ENCODE peak calls at places on chromosomes 5 and 9, in eight cellular contexts. X, J, I, V, M, W, G and T are unnamed samples.

GRCh38 chr5:168578506-168579205 is 512 bp downstream of the PANK3 start:
- DNase-seq in G (no peak), J (peak), M (no peak), W (no peak), I (no peak), X (no peak), V (no peak), T (no peak)

GRCh38 chr5:25554077-25554476 is 909.3 kb upstream of the CDH10 start:
- DNase-seq in I (no peak), W (no peak), X (no peak), V (no peak), J (no peak), G (peak), M (no peak), T (no peak)

GRCh38 chr5:131679911-131680310 is 44.9 kb upstream of the RAPGEF6 start:
- DNase-seq in J (no peak), I (no peak), M (no peak), G (no peak), W (no peak), X (peak), V (no peak), T (no peak)

GRCh38 chr9:36980148-36980974 is 53.7 kb downstream of the PAX5 start:
- DNase-seq in I (no peak), X (peak), V (no peak), M (no peak), G (peak), W (no peak), J (peak), T (peak)

GRCh38 chr5:59577485-59577884 is 316.0 kb downstream of the PDE4D start:
- DNase-seq in I (no peak), W (no peak), X (no peak), J (no peak), G (no peak), M (no peak), V (no peak), T (no peak)

GRCh38 chr5:141747152-141747640 is 65.2 kb upstream of the ARAP3 start:
- DNase-seq in G (peak), V (peak), J (no peak), X (peak), W (peak), M (peak), I (peak), T (no peak)

GRCh38 chr5:1374030-1374679 is 29.3 kb upstream of the CLPTM1L start:
- DNase-seq in M (no peak), V (no peak), I (no peak), G (no peak), X (no peak), W (no peak), J (no peak), T (no peak)

GRCh38 chr9:93470391-93470790 is 17.0 kb upstream of the FAM120AOS start:
- DNase-seq in J (no peak), X (no peak), M (no peak), W (no peak), G (no peak), V (no peak), I (no peak), T (no peak)

GRCh38 chr9:123337971-123338370 is 18.0 kb upstream of the CRB2 start:
- DNase-seq in M (no peak), V (no peak), G (no peak), W (no peak), X (no peak), J (no peak), I (no peak), T (no peak)

GRCh38 chr5:124961517-124961916 is 215.1 kb upstream of the ZNF608 start:
- DNase-seq in W (no peak), J (no peak), V (no peak), M (no peak), I (no peak), G (no peak), X (no peak), T (no peak)

GRCh38 chr9:12689233-12689632 is 4.0 kb upstream of the TYRP1 start:
- DNase-seq in V (no peak), M (no peak), G (no peak), I (no peak), X (no peak), J (no peak), W (no peak), T (no peak)

GRCh38 chr5:13786016-13786415 is 158.5 kb downstream of the DNAH5 start:
- DNase-seq in X (no peak), V (no peak), J (no peak), W (no peak), G (no peak), I (no peak), M (no peak), T (no peak)

GRCh38 chr5:134073404-134073803 is 41.1 kb upstream of the TCF7 start:
- DNase-seq in I (no peak), X (no peak), J (no peak), V (no peak), M (no peak), W (no peak), G (no peak), T (no peak)

GRCh38 chr9:89746385-89747116 is 141.7 kb downstream of the GADD45G start:
- DNase-seq in V (peak), G (no peak), J (no peak), M (no peak), X (no peak), W (no peak), I (no peak), T (no peak)

GRCh38 chr5:42919600-42919999 is 107.9 kb upstream of the SELENOP start:
- DNase-seq in V (no peak), X (no peak), G (no peak), W (no peak), I (no peak), M (no peak), J (no peak), T (no peak)

GRCh38 chr5:55577353-55578060 is 42.7 kb upstream of the PLPP1 start:
- DNase-seq in V (peak), G (no peak), W (no peak), X (peak), J (no peak), I (peak), M (peak), T (no peak)

GRCh38 chr5:72147601-72148000 is 40.3 kb downstream of the MAP1B start:
- DNase-seq in V (no peak), X (no peak), I (no peak), W (no peak), M (no peak), G (no peak), J (no peak), T (no peak)
- H3K4me3 ChIP-seq in V (no peak), X (no peak), I (no peak), W (no peak), M (no peak), G (no peak), J (no peak), T (no peak)

GRCh38 chr5:110625376-110625999 is 101.0 kb downstream of the TMEM232 start:
- DNase-seq in V (no peak), G (peak), I (no peak), M (no peak), J (peak), X (peak), W (no peak), T (peak)
- TF ChIP-seq CTCF in V (peak), G (peak), I (peak), M (no peak), J (no peak), X (peak), W (no peak), T (peak)

GRCh38 chr9:70682337-70682736 is 267.9 kb upstream of the KLF9 start:
- DNase-seq in M (no peak), J (no peak), X (no peak), G (no peak), V (no peak), W (no peak), I (no peak), T (no peak)
- H3K4me3 ChIP-seq in M (no peak), J (no peak), X (no peak), G (no peak), V (no peak), W (no peak), I (no peak), T (no peak)

GRCh38 chr9:114759512-114759911 is 46.3 kb downstream of the TNFSF15 start:
- DNase-seq in G (no peak), J (no peak), I (no peak), V (no peak), M (no peak), X (no peak), W (no peak), T (no peak)

GRCh38 chr9:114761515-114761914 is 44.3 kb downstream of the TNFSF15 start:
- DNase-seq in I (no peak), M (no peak), W (no peak), J (no peak), X (no peak), V (no peak), G (peak), T (no peak)

GRCh38 chr9:114757395-114757794 is 48.4 kb downstream of the TNFSF15 start:
- DNase-seq in M (no peak), X (no peak), V (no peak), J (no peak), I (no peak), G (no peak), W (no peak), T (no peak)

GRCh38 chr9:114757984-114758383 is 47.9 kb downstream of the TNFSF15 start:
- DNase-seq in I (no peak), W (no peak), G (no peak), V (no peak), M (no peak), X (no peak), J (no peak), T (no peak)

DNA sequence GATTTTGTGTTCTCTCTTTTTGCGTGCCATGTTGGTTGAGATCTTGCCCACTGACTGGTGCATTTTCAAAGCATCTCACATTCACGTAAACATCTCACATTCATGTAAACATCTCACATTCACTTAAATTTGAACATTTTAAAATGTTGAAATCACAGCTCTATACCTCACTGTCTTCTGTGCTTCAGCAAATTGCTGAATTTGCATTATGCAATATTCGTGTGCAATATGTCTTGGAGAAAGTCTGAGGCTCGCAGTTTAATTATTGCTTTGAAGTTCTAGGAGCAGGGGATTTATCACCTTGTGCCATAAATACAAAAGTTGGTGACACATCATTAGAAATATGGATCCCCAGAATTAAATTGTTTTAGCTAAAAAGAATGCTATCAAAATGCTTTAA is 42.6 kb downstream of the TNFSF15 start:
- DNase-seq in G (no peak), X (no peak), W (no peak), J (no peak), M (no peak), V (no peak), I (no peak), T (no peak)
- TF ChIP-seq CTCF in G (no peak), X (no peak), W (no peak), J (no peak), M (no peak), V (no peak), I (no peak), T (no peak)

GRCh38 chr5:65800775-65801174 is 78.8 kb downstream of the NLN start:
- DNase-seq in G (no peak), I (no peak), M (no peak), W (no peak), J (no peak), X (no peak), V (no peak), T (no peak)
- H3K4me3 ChIP-seq in G (no peak), I (no peak), M (no peak), W (no peak), J (no peak), X (no peak), V (no peak), T (no peak)

GRCh38 chr9:5428794-5429528 is 8.8 kb downstream of the PLGRKT start:
- DNase-seq in W (no peak), V (no peak), J (no peak), G (no peak), X (no peak), M (no peak), I (no peak), T (no peak)
- TF ChIP-seq CTCF in W (no peak), V (no peak), J (no peak), G (no peak), X (no peak), M (no peak), I (no peak), T (no peak)

GRCh38 chr5:150138551-150139265 is 16.9 kb downstream of the PDGFRB start:
- DNase-seq in J (no peak), G (peak), I (peak), V (peak), M (peak), X (no peak), W (peak), T (no peak)

GRCh38 chr5:150137997-150138396 is 17.6 kb downstream of the PDGFRB start:
- DNase-seq in G (no peak), W (no peak), J (no peak), X (no peak), M (no peak), V (no peak), I (peak), T (no peak)

GRCh38 chr5:150136841-150137167 is 18.8 kb downstream of the PDGFRB start:
- DNase-seq in J (no peak), M (no peak), G (no peak), I (no peak), V (no peak), W (no peak), X (no peak), T (no peak)

GRCh38 chr5:150136290-150136689 is 19.4 kb downstream of the PDGFRB start:
- DNase-seq in V (no peak), J (no peak), I (no peak), W (no peak), M (no peak), G (no peak), X (no peak), T (no peak)

GRCh38 chr5:150137168-150137957 is 18.3 kb downstream of the PDGFRB start:
- DNase-seq in J (no peak), G (no peak), I (no peak), M (no peak), V (no peak), X (no peak), W (no peak), T (no peak)
- H3K4me3 ChIP-seq in J (no peak), G (no peak), I (no peak), M (no peak), V (peak), X (no peak), W (no peak), T (no peak)